ENCODE peak calls at places on chromosomes 4 and X, in eight cellular contexts. P is NT2/D1; B is HTR-8/SVneo; G is upper lobe of right lung; H is OCI-LY7; J is stimulated activated CD8-positive, alpha-beta memory T cell treated with anti-CD3 and anti-CD28 coated beads, Interleukin-7, amount 100 ng/mL, for 4 hours; S is HEK293T; O is SW480. D is an unnamed sample.

GRCh38 chr4:40986375-40986774 is 228.0 kb downstream of the APBB2 start:
- DNase-seq in B (no peak), P (no peak), S (no peak), G (no peak), H (no peak), J (no peak), O (no peak), D (no peak)

GRCh38 chr4:127782025-127782274 is 172 bp upstream of the HSPA4L start:
- DNase-seq in J (no peak), H (no peak), O (peak), G (peak), B (peak), S (peak), P (peak), D (peak)

GRCh38 chr4:147965056-147965455 is 233.2 kb downstream of the ARHGAP10 start:
- DNase-seq in P (no peak), S (no peak), H (no peak), G (no peak), J (no peak), B (no peak), O (no peak), D (no peak)

GRCh38 chr4:145545538-145546224 is 64.0 kb downstream of the SMAD1 start:
- DNase-seq in J (no peak), S (no peak), B (peak), G (no peak), P (peak), O (peak), H (no peak), D (no peak)

GRCh38 chr4:17934286-17934685 is 87.3 kb downstream of the LCORL start:
- DNase-seq in B (no peak), O (no peak), P (no peak), S (no peak), J (no peak), H (no peak), G (no peak), D (no peak)

GRCh38 chr4:146134761-146135160 is 40.8 kb upstream of the LSM6 start:
- DNase-seq in P (no peak), B (no peak), J (no peak), H (no peak), G (no peak), O (no peak), S (no peak), D (no peak)

GRCh38 chr4:74946196-74946595 is 13.3 kb downstream of the PARM1 start:
- DNase-seq in O (no peak), S (no peak), J (no peak), G (no peak), B (no peak), P (no peak), H (no peak), D (no peak)

GRCh38 chr4:186644316-186644638 is 79.4 kb downstream of the FAT1 start:
- DNase-seq in J (no peak), O (no peak), B (no peak), G (no peak), P (no peak), S (no peak), H (no peak), D (no peak)

GRCh38 chr4:138919094-138919936 is 96.3 kb upstream of the NOCT start:
- DNase-seq in S (peak), P (peak), O (peak), J (no peak), G (peak), H (peak), B (peak), D (peak)

GRCh38 chr4:153152453-153153338 is 51.5 kb upstream of the TRIM2 start:
- DNase-seq in S (peak), G (peak), J (peak), O (peak), H (no peak), B (no peak), P (no peak), D (peak)

GRCh38 chr4:53478671-53479456 is 101.4 kb downstream of the FIP1L1 start:
- DNase-seq in P (no peak), H (no peak), J (no peak), B (no peak), S (no peak), O (no peak), G (no peak), D (no peak)

GRCh38 chrX:139058831-139059495 is 347.4 kb upstream of the FGF13 start:
- DNase-seq in G (no peak), H (no peak), B (no peak), O (no peak), J (no peak), S (no peak), P (no peak), D (no peak)

GRCh38 chr4:3851211-3851610 is 85.0 kb downstream of the ADRA2C start:
- DNase-seq in H (no peak), J (no peak), O (no peak), S (no peak), G (no peak), B (no peak), P (peak), D (peak)

GRCh38 chrX:39519213-39519544 is 578.6 kb downstream of the BCOR start:
- DNase-seq in J (no peak), B (no peak), O (no peak), P (no peak), G (no peak), H (no peak), S (no peak), D (no peak)

GRCh38 chrX:10187421-10187820 is 30.6 kb downstream of the CLCN4 start:
- DNase-seq in J (no peak), H (no peak), B (no peak), O (no peak), P (no peak), S (no peak), G (no peak), D (no peak)

GRCh38 chr4:80305466-80305865 is 30.1 kb upstream of the CFAP299 start:
- DNase-seq in P (no peak), G (no peak), S (no peak), J (no peak), B (no peak), O (no peak), H (no peak), D (no peak)

GRCh38 chr4:140718240-140718639 is 37.9 kb downstream of the TBC1D9 start:
- DNase-seq in P (no peak), G (no peak), H (no peak), S (no peak), B (no peak), O (no peak), J (no peak), D (no peak)

GRCh38 chr4:1476140-1476513 is 69.9 kb upstream of the NKX1-1 start:
- DNase-seq in G (peak), H (no peak), P (no peak), O (no peak), B (no peak), J (no peak), S (no peak), D (no peak)

GRCh38 chr4:143358923-143359694 is 22.4 kb downstream of the GAB1 start:
- DNase-seq in S (no peak), O (no peak), G (no peak), P (no peak), J (no peak), B (peak), H (peak), D (no peak)

GRCh38 chrX:119516157-119516702 is 48.0 kb downstream of the SLC25A5 start:
- DNase-seq in G (no peak), P (peak), B (peak), O (peak), H (peak), S (peak), J (peak), D (peak)

GRCh38 chr4:66785479-66785878 is 759.8 kb downstream of the CENPC start:
- DNase-seq in G (no peak), B (no peak), S (no peak), O (no peak), H (no peak), P (no peak), J (no peak), D (no peak)

GRCh38 chr4:54800831-54801530 is 143.2 kb downstream of the KIT start:
- DNase-seq in O (peak), S (no peak), G (no peak), J (no peak), H (no peak), B (no peak), P (no peak), D (no peak)

GRCh38 chr4:48633657-48634056 is 143.6 kb downstream of the ZAR1 start:
- DNase-seq in G (no peak), S (no peak), P (no peak), B (no peak), J (no peak), H (no peak), O (no peak), D (no peak)

GRCh38 chrX:11431833-11432232 is 138.6 kb downstream of the AMELX start:
- DNase-seq in H (no peak), G (no peak), S (no peak), J (no peak), O (no peak), P (no peak), B (no peak), D (no peak)

GRCh38 chr4:82798168-82799005 is at the start of gene SCD5:
- DNase-seq in P (no peak), G (peak), O (peak), S (peak), B (peak), H (peak), J (peak), D (peak)

GRCh38 chr4:110596431-110596830 is 26.4 kb downstream of the PITX2 start:
- DNase-seq in B (no peak), H (no peak), G (no peak), J (no peak), P (no peak), O (no peak), S (no peak), D (no peak)

GRCh38 chrX:44299177-44299576 is 44.3 kb downstream of the EFHC2 start:
- DNase-seq in J (no peak), G (no peak), H (no peak), P (no peak), O (no peak), B (no peak), S (no peak), D (no peak)

GRCh38 chr4:62470020-62470419 is 1269.9 kb downstream of the ADGRL3 start:
- DNase-seq in O (no peak), G (no peak), S (no peak), B (no peak), P (no peak), J (no peak), H (no peak), D (no peak)

GRCh38 chr4:138275946-138276621 is 33.9 kb upstream of the SLC7A11 start:
- DNase-seq in P (no peak), S (no peak), G (no peak), J (no peak), H (no peak), O (no peak), B (peak), D (no peak)

GRCh38 chr4:23135792-23136645 is 443.3 kb downstream of the GBA3 start:
- DNase-seq in P (peak), J (no peak), O (peak), G (no peak), H (peak), S (peak), B (peak), D (peak)

GRCh38 chr4:127403523-127404084 is 229.2 kb upstream of the INTU start:
- DNase-seq in G (no peak), S (no peak), B (no peak), J (no peak), O (no peak), H (no peak), P (no peak), D (no peak)

GRCh38 chr4:109495514-109495913 is 61.9 kb downstream of the SEC24B start:
- DNase-seq in B (no peak), G (no peak), J (no peak), P (no peak), S (no peak), H (no peak), O (no peak), D (no peak)

D was measured in H7.